ENCODE peak calls at places on chromosomes 1 and 21, in ten cellular contexts. One of them, this sample, is unnamed.

GRCh38 chr1:21668232-21669032 is 725 bp downstream of the RAP1GAP start:
- DNase-seq in tibial nerve: no peak
- DNase-seq in breast epithelium: no peak
- DNase-seq in CD8-positive, alpha-beta T cell: no peak
- DNase-seq in H9: no peak
- DNase-seq in right cardiac atrium: peak
- DNase-seq in astrocyte: no peak
- DNase-seq in thoracic aorta: no peak
- DNase-seq in transverse colon: no peak
- DNase-seq in brain microvascular endothelial cell: no peak
- DNase-seq in this sample: no peak

GRCh38 chr21:26070822-26071425 is 99.6 kb downstream of the APP start:
- DNase-seq in astrocyte: peak
- DNase-seq in brain microvascular endothelial cell: peak
- DNase-seq in transverse colon: peak
- DNase-seq in breast epithelium: no peak
- DNase-seq in H9: no peak
- DNase-seq in CD8-positive, alpha-beta T cell: peak
- DNase-seq in thoracic aorta: no peak
- DNase-seq in right cardiac atrium: peak
- DNase-seq in tibial nerve: peak
- DNase-seq in this sample: no peak

GRCh38 chr1:60960846-60961542 is 121.4 kb upstream of the NFIA start:
- DNase-seq in right cardiac atrium: no peak
- DNase-seq in transverse colon: no peak
- DNase-seq in astrocyte: peak
- DNase-seq in brain microvascular endothelial cell: peak
- DNase-seq in tibial nerve: no peak
- DNase-seq in breast epithelium: no peak
- DNase-seq in thoracic aorta: no peak
- DNase-seq in H9: no peak
- DNase-seq in CD8-positive, alpha-beta T cell: no peak
- DNase-seq in this sample: no peak

GRCh38 chr1:23792151-23792945 is 1.4 kb downstream of the LYPLA2 start:
- DNase-seq in astrocyte: no peak
- DNase-seq in right cardiac atrium: no peak
- DNase-seq in CD8-positive, alpha-beta T cell: no peak
- DNase-seq in thoracic aorta: no peak
- DNase-seq in breast epithelium: no peak
- DNase-seq in brain microvascular endothelial cell: no peak
- DNase-seq in H9: no peak
- DNase-seq in tibial nerve: no peak
- DNase-seq in transverse colon: no peak
- DNase-seq in this sample: no peak

GRCh38 chr1:49526672-49527071 is 497.1 kb downstream of the AGBL4 start:
- DNase-seq in transverse colon: no peak
- DNase-seq in H9: no peak
- DNase-seq in right cardiac atrium: no peak
- DNase-seq in breast epithelium: no peak
- DNase-seq in astrocyte: no peak
- DNase-seq in thoracic aorta: no peak
- DNase-seq in brain microvascular endothelial cell: no peak
- DNase-seq in CD8-positive, alpha-beta T cell: no peak
- DNase-seq in tibial nerve: no peak
- DNase-seq in this sample: no peak

GRCh38 chr1:151756291-151756690 is 7.0 kb downstream of the MRPL9 start:
- DNase-seq in tibial nerve: no peak
- DNase-seq in right cardiac atrium: no peak
- DNase-seq in brain microvascular endothelial cell: peak
- DNase-seq in transverse colon: no peak
- DNase-seq in breast epithelium: no peak
- DNase-seq in H9: no peak
- DNase-seq in thoracic aorta: no peak
- DNase-seq in astrocyte: peak
- DNase-seq in CD8-positive, alpha-beta T cell: no peak
- DNase-seq in this sample: no peak

GRCh38 chr1:192763756-192764155 is 45.1 kb upstream of the RGS2 start:
- DNase-seq in breast epithelium: no peak
- DNase-seq in H9: no peak
- DNase-seq in astrocyte: peak
- DNase-seq in CD8-positive, alpha-beta T cell: no peak
- DNase-seq in thoracic aorta: no peak
- DNase-seq in tibial nerve: no peak
- DNase-seq in right cardiac atrium: no peak
- DNase-seq in transverse colon: no peak
- DNase-seq in brain microvascular endothelial cell: peak
- DNase-seq in this sample: no peak

GRCh38 chr21:43287974-43288755 is 119.4 kb downstream of the CRYAA start:
- DNase-seq in H9: no peak
- DNase-seq in right cardiac atrium: peak
- DNase-seq in brain microvascular endothelial cell: peak
- DNase-seq in CD8-positive, alpha-beta T cell: no peak
- DNase-seq in transverse colon: no peak
- DNase-seq in tibial nerve: no peak
- DNase-seq in breast epithelium: no peak
- DNase-seq in thoracic aorta: no peak
- DNase-seq in astrocyte: no peak
- DNase-seq in this sample: no peak

DNA sequence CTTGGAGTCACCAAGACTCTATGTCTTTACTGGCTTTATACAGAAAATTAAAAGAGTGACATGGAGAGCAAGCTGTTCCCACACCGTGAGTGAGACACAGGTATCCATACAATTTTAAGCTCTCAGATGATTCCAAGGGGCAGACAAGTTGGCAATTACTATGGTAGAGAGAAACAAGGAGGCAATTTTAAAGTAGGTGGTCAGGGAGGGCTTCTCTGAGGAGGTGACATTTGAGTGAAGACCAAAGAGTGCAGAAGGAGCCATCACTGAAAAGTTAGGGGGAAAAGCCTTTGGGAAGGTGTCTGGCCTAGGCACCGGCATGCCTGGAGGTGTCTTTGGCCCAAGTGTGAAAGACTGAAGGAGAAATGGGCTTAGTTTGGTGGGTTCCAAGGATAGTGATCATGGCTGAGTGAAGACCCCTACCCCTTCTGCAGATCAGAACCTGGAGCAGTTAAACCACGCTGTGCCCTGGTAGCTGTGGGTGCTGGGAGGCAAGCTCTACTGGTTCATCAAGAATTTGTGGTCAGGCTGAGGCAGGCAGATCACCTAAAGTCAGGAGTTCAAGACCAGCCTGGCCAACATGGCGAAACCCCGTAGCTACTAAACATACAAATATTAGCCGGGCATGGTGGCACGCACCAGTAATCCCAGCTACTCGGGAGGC is 10.4 kb downstream of the IFI6 start:
- DNase-seq in right cardiac atrium: no peak
- DNase-seq in brain microvascular endothelial cell: no peak
- DNase-seq in H9: no peak
- DNase-seq in tibial nerve: no peak
- DNase-seq in transverse colon: no peak
- DNase-seq in breast epithelium: no peak
- DNase-seq in astrocyte: no peak
- DNase-seq in CD8-positive, alpha-beta T cell: no peak
- DNase-seq in thoracic aorta: no peak
- DNase-seq in this sample: no peak
- H3K27ac ChIP-seq in right cardiac atrium: no peak
- H3K27ac ChIP-seq in brain microvascular endothelial cell: no peak
- H3K27ac ChIP-seq in H9: no peak
- H3K27ac ChIP-seq in tibial nerve: no peak
- H3K27ac ChIP-seq in transverse colon: no peak
- H3K27ac ChIP-seq in breast epithelium: no peak
- H3K27ac ChIP-seq in astrocyte: no peak
- H3K27ac ChIP-seq in CD8-positive, alpha-beta T cell: no peak
- H3K27ac ChIP-seq in thoracic aorta: no peak
- H3K27ac ChIP-seq in this sample: no peak

GRCh38 chr1:207242911-207243310 is 78.6 kb upstream of the CD55 start:
- DNase-seq in tibial nerve: no peak
- DNase-seq in brain microvascular endothelial cell: no peak
- DNase-seq in CD8-positive, alpha-beta T cell: no peak
- DNase-seq in astrocyte: no peak
- DNase-seq in breast epithelium: no peak
- DNase-seq in right cardiac atrium: no peak
- DNase-seq in transverse colon: no peak
- DNase-seq in thoracic aorta: no peak
- DNase-seq in H9: no peak
- DNase-seq in this sample: no peak

GRCh38 chr1:207239874-207240273 is 81.6 kb upstream of the CD55 start:
- DNase-seq in thoracic aorta: no peak
- DNase-seq in brain microvascular endothelial cell: no peak
- DNase-seq in astrocyte: no peak
- DNase-seq in tibial nerve: no peak
- DNase-seq in right cardiac atrium: no peak
- DNase-seq in transverse colon: no peak
- DNase-seq in breast epithelium: no peak
- DNase-seq in H9: no peak
- DNase-seq in CD8-positive, alpha-beta T cell: no peak
- DNase-seq in this sample: no peak

GRCh38 chr1:207243756-207244408 is 77.6 kb upstream of the CD55 start:
- DNase-seq in brain microvascular endothelial cell: peak
- DNase-seq in astrocyte: no peak
- DNase-seq in right cardiac atrium: no peak
- DNase-seq in transverse colon: no peak
- DNase-seq in thoracic aorta: no peak
- DNase-seq in breast epithelium: no peak
- DNase-seq in tibial nerve: no peak
- DNase-seq in CD8-positive, alpha-beta T cell: no peak
- DNase-seq in H9: no peak
- DNase-seq in this sample: no peak

GRCh38 chr1:207240325-207241095 is 81.0 kb upstream of the CD55 start:
- DNase-seq in breast epithelium: no peak
- DNase-seq in transverse colon: no peak
- DNase-seq in brain microvascular endothelial cell: peak
- DNase-seq in H9: no peak
- DNase-seq in thoracic aorta: no peak
- DNase-seq in tibial nerve: no peak
- DNase-seq in CD8-positive, alpha-beta T cell: no peak
- DNase-seq in right cardiac atrium: no peak
- DNase-seq in astrocyte: peak
- DNase-seq in this sample: no peak

DNA sequence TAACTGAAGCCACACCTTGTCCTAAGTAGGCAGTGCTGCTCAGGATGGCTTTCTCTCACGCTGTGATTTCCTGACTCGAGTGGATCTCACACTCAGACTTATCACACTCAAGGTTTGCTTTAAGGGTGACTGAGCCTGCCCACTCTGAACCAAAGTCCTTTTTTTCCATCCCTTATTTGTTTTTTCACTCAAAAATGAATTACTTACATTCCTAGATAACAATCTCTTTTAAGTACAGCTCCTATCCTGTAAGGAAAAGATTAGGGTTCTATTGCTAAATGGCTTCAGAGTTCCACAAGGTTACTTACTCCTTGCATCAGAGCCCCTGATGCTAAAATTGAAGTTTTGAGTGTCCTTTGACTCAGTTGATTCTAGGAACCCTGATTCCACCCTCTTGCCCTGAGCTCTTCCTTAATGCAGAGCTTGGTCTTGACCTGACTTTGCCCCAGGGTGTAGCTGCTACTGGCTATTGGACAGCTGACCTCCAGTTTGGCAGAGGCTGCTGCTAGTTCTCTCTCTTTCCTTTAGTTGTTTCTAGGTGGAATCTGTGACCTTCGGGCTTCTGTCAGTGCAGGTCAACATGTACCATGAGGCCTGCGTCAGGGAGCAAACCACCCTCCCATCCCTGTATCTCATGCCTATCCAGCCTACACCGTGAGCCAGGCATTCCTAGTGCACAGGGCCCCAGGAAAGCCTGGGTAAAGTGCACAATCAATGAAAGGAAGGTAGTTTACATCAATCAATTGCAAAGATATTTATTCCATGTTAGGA is 80.1 kb upstream of the CD55 start:
- DNase-seq in H9: no peak
- DNase-seq in right cardiac atrium: no peak
- DNase-seq in astrocyte: no peak
- DNase-seq in breast epithelium: no peak
- DNase-seq in CD8-positive, alpha-beta T cell: no peak
- DNase-seq in tibial nerve: no peak
- DNase-seq in brain microvascular endothelial cell: no peak
- DNase-seq in transverse colon: no peak
- DNase-seq in thoracic aorta: no peak
- DNase-seq in this sample: no peak
- H3K27ac ChIP-seq in H9: no peak
- H3K27ac ChIP-seq in right cardiac atrium: no peak
- H3K27ac ChIP-seq in astrocyte: no peak
- H3K27ac ChIP-seq in breast epithelium: peak
- H3K27ac ChIP-seq in CD8-positive, alpha-beta T cell: no peak
- H3K27ac ChIP-seq in tibial nerve: no peak
- H3K27ac ChIP-seq in brain microvascular endothelial cell: peak
- H3K27ac ChIP-seq in transverse colon: no peak
- H3K27ac ChIP-seq in thoracic aorta: no peak
- H3K27ac ChIP-seq in this sample: no peak

GRCh38 chr1:100795646-100795985 is 76.1 kb downstream of the VCAM1 start:
- DNase-seq in CD8-positive, alpha-beta T cell: no peak
- DNase-seq in H9: no peak
- DNase-seq in breast epithelium: no peak
- DNase-seq in right cardiac atrium: no peak
- DNase-seq in thoracic aorta: no peak
- DNase-seq in brain microvascular endothelial cell: no peak
- DNase-seq in tibial nerve: no peak
- DNase-seq in transverse colon: no peak
- DNase-seq in astrocyte: no peak
- DNase-seq in this sample: no peak

GRCh38 chr1:100794719-100795645 is 75.4 kb downstream of the VCAM1 start:
- DNase-seq in astrocyte: peak
- DNase-seq in brain microvascular endothelial cell: peak
- DNase-seq in right cardiac atrium: no peak
- DNase-seq in thoracic aorta: no peak
- DNase-seq in breast epithelium: no peak
- DNase-seq in transverse colon: no peak
- DNase-seq in tibial nerve: no peak
- DNase-seq in CD8-positive, alpha-beta T cell: no peak
- DNase-seq in H9: no peak
- DNase-seq in this sample: no peak

GRCh38 chr1:100793661-100794060 is 74.1 kb downstream of the VCAM1 start:
- DNase-seq in astrocyte: no peak
- DNase-seq in breast epithelium: no peak
- DNase-seq in brain microvascular endothelial cell: no peak
- DNase-seq in tibial nerve: no peak
- DNase-seq in thoracic aorta: no peak
- DNase-seq in right cardiac atrium: no peak
- DNase-seq in H9: no peak
- DNase-seq in transverse colon: no peak
- DNase-seq in CD8-positive, alpha-beta T cell: no peak
- DNase-seq in this sample: no peak

GRCh38 chr1:100796046-100796445 is 76.5 kb downstream of the VCAM1 start:
- DNase-seq in thoracic aorta: no peak
- DNase-seq in astrocyte: no peak
- DNase-seq in breast epithelium: no peak
- DNase-seq in right cardiac atrium: no peak
- DNase-seq in brain microvascular endothelial cell: no peak
- DNase-seq in CD8-positive, alpha-beta T cell: no peak
- DNase-seq in transverse colon: no peak
- DNase-seq in tibial nerve: no peak
- DNase-seq in H9: no peak
- DNase-seq in this sample: no peak

GRCh38 chr1:100791586-100791985 is 72.0 kb downstream of the VCAM1 start:
- DNase-seq in CD8-positive, alpha-beta T cell: no peak
- DNase-seq in astrocyte: peak
- DNase-seq in thoracic aorta: no peak
- DNase-seq in right cardiac atrium: no peak
- DNase-seq in brain microvascular endothelial cell: no peak
- DNase-seq in H9: no peak
- DNase-seq in tibial nerve: no peak
- DNase-seq in breast epithelium: no peak
- DNase-seq in transverse colon: no peak
- DNase-seq in this sample: no peak
- H3K27ac ChIP-seq in CD8-positive, alpha-beta T cell: no peak
- H3K27ac ChIP-seq in astrocyte: no peak
- H3K27ac ChIP-seq in thoracic aorta: no peak
- H3K27ac ChIP-seq in right cardiac atrium: no peak
- H3K27ac ChIP-seq in brain microvascular endothelial cell: no peak
- H3K27ac ChIP-seq in H9: no peak
- H3K27ac ChIP-seq in tibial nerve: no peak
- H3K27ac ChIP-seq in breast epithelium: no peak
- H3K27ac ChIP-seq in transverse colon: no peak
- H3K27ac ChIP-seq in this sample: no peak

DNA sequence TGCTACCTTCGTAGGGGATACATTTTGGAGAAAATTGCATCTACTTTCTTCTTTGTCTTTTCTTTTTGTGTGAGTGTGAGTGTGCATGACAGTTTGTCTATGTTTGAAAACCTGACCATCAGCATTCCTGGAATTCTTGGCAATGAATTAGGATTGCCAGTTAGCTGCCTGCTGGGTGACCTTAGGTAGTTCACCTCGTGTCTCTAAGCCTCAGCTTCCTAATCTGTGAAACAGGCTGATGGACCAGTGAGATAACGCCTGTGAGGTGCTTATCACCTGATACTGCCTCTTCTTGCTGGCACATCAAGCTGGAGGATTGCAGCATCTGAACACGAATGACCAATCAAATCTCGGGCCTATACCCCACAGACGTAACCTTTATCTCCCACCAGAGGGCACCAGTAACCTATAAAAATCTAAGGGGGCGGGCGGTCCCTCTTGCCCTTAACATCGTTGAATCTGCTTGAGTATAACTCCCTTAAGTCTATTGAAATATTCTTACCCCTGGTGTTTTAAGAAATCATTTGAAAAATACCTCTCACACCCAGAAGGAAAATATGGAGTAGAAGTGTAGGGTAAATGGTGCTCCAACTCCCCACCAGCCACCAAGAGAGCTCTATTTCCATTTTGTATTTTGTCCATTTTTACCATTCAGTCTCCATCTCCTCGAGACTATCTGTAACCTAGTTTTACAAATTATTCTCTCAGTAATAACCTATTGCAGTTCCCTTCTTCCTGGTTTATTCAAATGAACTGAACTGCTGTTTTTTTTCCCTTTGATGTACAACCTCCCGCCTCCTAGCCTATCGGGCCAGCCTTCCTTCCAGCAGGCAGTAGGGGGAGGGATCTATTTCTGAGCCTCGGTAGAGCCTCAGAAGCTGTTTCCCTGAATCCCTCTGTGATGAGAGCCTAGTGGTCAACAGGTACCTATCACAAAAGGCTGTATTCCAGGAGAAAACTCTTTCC is 49.7 kb downstream of the MDM4 start:
- DNase-seq in brain microvascular endothelial cell: peak
- DNase-seq in thoracic aorta: no peak
- DNase-seq in astrocyte: peak
- DNase-seq in right cardiac atrium: no peak
- DNase-seq in H9: peak
- DNase-seq in tibial nerve: no peak
- DNase-seq in breast epithelium: peak
- DNase-seq in CD8-positive, alpha-beta T cell: peak
- DNase-seq in transverse colon: peak
- DNase-seq in this sample: peak
- H3K27ac ChIP-seq in brain microvascular endothelial cell: no peak
- H3K27ac ChIP-seq in thoracic aorta: no peak
- H3K27ac ChIP-seq in astrocyte: no peak
- H3K27ac ChIP-seq in right cardiac atrium: no peak
- H3K27ac ChIP-seq in H9: no peak
- H3K27ac ChIP-seq in tibial nerve: no peak
- H3K27ac ChIP-seq in breast epithelium: peak
- H3K27ac ChIP-seq in CD8-positive, alpha-beta T cell: no peak
- H3K27ac ChIP-seq in transverse colon: no peak
- H3K27ac ChIP-seq in this sample: no peak